ENCODE peak calls at places on chromosome 1, in nine cellular contexts. F is coronary artery; E is ovary; T is epithelial cell of esophagus; N is BJ; O is CD8-positive, alpha-beta T cell; K is fibroblast of mammary gland; Z is spleen; L is PC-3. W is an unnamed sample.
A peak's percentile ranks its signal among the peaks of the same experiment; 100 is the strongest.

GRCh38 chr1:46491500-46492268 is 2.0 kb downstream of the DMBX1 start:
- DNase-seq in F (no peak), E (no peak), T (no peak), N (no peak), O (no peak), K (no peak), Z (peak; percentile 38), L (no peak), W (no peak)

GRCh38 chr1:246117066-246117791 is 389.9 kb downstream of the SMYD3 start:
- DNase-seq in F (no peak), E (no peak), T (peak; percentile 54), N (no peak), O (peak; percentile 42), K (peak; percentile 62), Z (no peak), L (peak; percentile 60), W (peak; percentile 21)

GRCh38 chr1:51878307-51878615 is 266 bp downstream of the NRDC start:
- DNase-seq in F (no peak), E (no peak), T (no peak), N (no peak), O (no peak), K (no peak), Z (no peak), L (no peak), W (no peak)

GRCh38 chr1:156172696-156173470 is 19.5 kb downstream of the SEMA4A start:
- DNase-seq in F (no peak), E (no peak), T (no peak), N (no peak), O (no peak), K (no peak), Z (no peak), L (no peak), W (no peak)

GRCh38 chr1:24900486-24900849 is 29.6 kb downstream of the RUNX3 start:
- DNase-seq in F (peak; percentile 45), E (no peak), T (no peak), N (no peak), O (peak; percentile 10), K (no peak), Z (no peak), L (no peak), W (no peak)

GRCh38 chr1:201276891-201277290 is 6.4 kb upstream of the PKP1 start:
- DNase-seq in F (no peak), E (no peak), T (peak; percentile 88), N (no peak), O (no peak), K (no peak), Z (peak; percentile 10), L (peak; percentile 74), W (no peak)

GRCh38 chr1:45359882-45360513 is 19.8 kb upstream of the MUTYH start:
- DNase-seq in F (no peak), E (peak; percentile 81), T (peak; percentile 81), N (no peak), O (peak; percentile 47), K (peak; percentile 76), Z (no peak), L (peak; percentile 78), W (peak; percentile 59)

GRCh38 chr1:63435136-63435535 is 67.7 kb downstream of the ALG6 start:
- DNase-seq in F (no peak), E (no peak), T (no peak), N (peak; percentile 37), O (no peak), K (peak; percentile 20), Z (no peak), L (no peak), W (peak; percentile 25)

GRCh38 chr1:2382621-2383361 is 8.6 kb downstream of the MORN1 start:
- DNase-seq in F (no peak), E (peak; percentile 40), T (peak; percentile 48), N (no peak), O (no peak), K (peak; percentile 26), Z (peak; percentile 81), L (peak; percentile 72), W (peak; percentile 59)
- TF ChIP-seq CTCF in F (no peak), E (peak; percentile 23), T (peak; percentile 67), N (peak; percentile 72), O (peak; percentile 20), K (peak; percentile 49), Z (peak; percentile 35), L (peak; percentile 67), W (peak; percentile 62)

GRCh38 chr1:228695015-228695955 is 40.0 kb upstream of the RHOU start:
- DNase-seq in F (no peak), E (no peak), T (no peak), N (no peak), O (no peak), K (peak; percentile 37), Z (no peak), L (peak; percentile 16), W (no peak)
- H3K4me3 ChIP-seq in F (no peak overlapping the region), E (no peak overlapping the region), T (no peak overlapping the region), N (no peak overlapping the region), O (no peak overlapping the region), K (no peak overlapping the region), Z (no peak overlapping the region), L (no peak overlapping the region), W (no peak overlapping the region)

GRCh38 chr1:3717041-3717714 is 35.1 kb upstream of the CCDC27 start:
- DNase-seq in F (no peak), E (no peak), T (peak; percentile 98), N (no peak), O (no peak), K (no peak), Z (no peak), L (no peak), W (no peak)
- TF ChIP-seq CTCF in F (no peak), E (no peak), T (no peak), N (no peak), O (no peak), K (no peak), Z (no peak), L (no peak), W (no peak)

GRCh38 chr1:222757673-222758268 is 20.8 kb downstream of the FAM177B start:
- DNase-seq in F (no peak), E (no peak), T (no peak), N (no peak), O (no peak), K (peak; percentile 31), Z (no peak), L (no peak), W (no peak)

GRCh38 chr1:222749927-222750326 is 12.9 kb downstream of the FAM177B start:
- DNase-seq in F (no peak), E (no peak), T (no peak), N (no peak), O (no peak), K (no peak), Z (no peak), L (peak; percentile 28), W (no peak)

GRCh38 chr1:222750651-222751050 is 13.6 kb downstream of the FAM177B start:
- DNase-seq in F (no peak), E (no peak), T (no peak), N (no peak), O (no peak), K (no peak), Z (no peak), L (no peak), W (no peak)

GRCh38 chr1:222754386-222755139 is 17.6 kb downstream of the FAM177B start:
- DNase-seq in F (no peak), E (peak; percentile 24), T (peak; percentile 90), N (peak; percentile 98), O (no peak), K (peak; percentile 97), Z (no peak), L (peak; percentile 99), W (peak; percentile 93)
- H3K4me3 ChIP-seq in F (no peak overlapping the region), E (no peak overlapping the region), T (no peak overlapping the region), N (no peak overlapping the region), O (no peak overlapping the region), K (no peak overlapping the region), Z (no peak overlapping the region), L (peak overlapping the region; percentile 0), W (no peak overlapping the region)